ENCODE peak calls at places on chromosome 7, in five cellular contexts. T, Y, J, B and M are unnamed samples.

GRCh38 chr7:121395494-121395960 is 581 bp downstream of the FAM3C start:
- DNase-seq in T (peak), Y (no peak), J (no peak), B (no peak), M (peak)

GRCh38 chr7:34900891-34901493 is 136.3 kb downstream of the DPY19L1 start:
- DNase-seq in T (peak), Y (no peak), J (peak), B (peak), M (peak)

GRCh38 chr7:18401757-18402156 is 93.8 kb upstream of the HDAC9 start:
- DNase-seq in T (no peak), Y (no peak), J (no peak), B (no peak), M (no peak)

GRCh38 chr7:44267719-44268413 is 57.5 kb downstream of the CAMK2B start:
- DNase-seq in T (peak), Y (no peak), J (no peak), B (no peak), M (no peak)

GRCh38 chr7:102046373-102047117 is 229.1 kb downstream of the CUX1 start:
- DNase-seq in T (no peak), Y (no peak), J (no peak), B (no peak), M (no peak)

GRCh38 chr7:152565731-152566130 is 110.2 kb downstream of the XRCC2 start:
- DNase-seq in T (no peak), Y (no peak), J (no peak), B (no peak), M (no peak)

GRCh38 chr7:130360518-130360917 is 15.9 kb downstream of the CPA5 start:
- DNase-seq in T (no peak), Y (no peak), J (no peak), B (no peak), M (no peak)

GRCh38 chr7:55485501-55486171 is 86.7 kb downstream of the VOPP1 start:
- DNase-seq in T (no peak), Y (no peak), J (no peak), B (no peak), M (no peak)

GRCh38 chr7:138828302-138828701 is 30.3 kb upstream of the ATP6V0A4 start:
- DNase-seq in T (no peak), Y (no peak), J (no peak), B (no peak), M (no peak)

GRCh38 chr7:95675016-95675415 is 78.7 kb upstream of the PDK4 start:
- DNase-seq in T (no peak), Y (no peak), J (no peak), B (no peak), M (no peak)

GRCh38 chr7:95668504-95669018 is 72.2 kb upstream of the PDK4 start:
- DNase-seq in T (no peak), Y (no peak), J (no peak), B (no peak), M (no peak)

GRCh38 chr7:95669513-95669912 is 73.2 kb upstream of the PDK4 start:
- DNase-seq in T (no peak), Y (no peak), J (no peak), B (no peak), M (no peak)

GRCh38 chr7:95674101-95674500 is 77.8 kb upstream of the PDK4 start:
- DNase-seq in T (no peak), Y (no peak), J (no peak), B (no peak), M (no peak)

DNA sequence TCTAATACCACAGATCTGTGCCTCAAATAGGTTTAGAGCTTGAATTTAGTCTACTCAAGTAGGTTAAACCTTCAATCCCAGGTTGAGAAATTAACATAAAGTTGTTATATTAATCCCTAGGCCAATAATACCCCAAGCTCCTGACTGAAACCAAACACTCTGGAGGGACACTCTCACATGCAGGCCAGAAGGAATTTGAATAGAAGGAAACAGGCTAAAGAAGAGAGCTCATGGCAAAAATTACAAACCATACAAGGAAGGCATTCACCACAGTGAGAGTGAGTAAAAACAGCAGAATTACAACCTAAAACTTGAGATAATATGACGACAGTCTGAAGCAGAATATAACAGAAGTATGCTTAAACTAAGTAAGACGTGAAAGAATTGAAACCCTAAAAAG is 76.1 kb upstream of the PDK4 start:
- DNase-seq in T (no peak), Y (no peak), J (no peak), B (no peak), M (no peak)
- TF ChIP-seq JUND in T (no peak), Y (no peak), J (no peak), B (no peak), M (no peak)

GRCh38 chr7:118005021-118005420 is 131.8 kb upstream of the CTTNBP2 start:
- DNase-seq in T (no peak), Y (no peak), J (no peak), B (no peak), M (no peak)

GRCh38 chr7:118006979-118007378 is 133.7 kb upstream of the CTTNBP2 start:
- DNase-seq in T (no peak), Y (no peak), J (no peak), B (no peak), M (no peak)

GRCh38 chr7:118000480-118001202 is 127.4 kb upstream of the CTTNBP2 start:
- DNase-seq in T (no peak), Y (no peak), J (no peak), B (no peak), M (no peak)

GRCh38 chr7:117997862-117998825 is 124.9 kb upstream of the CTTNBP2 start:
- DNase-seq in T (no peak), Y (no peak), J (no peak), B (no peak), M (no peak)

DNA sequence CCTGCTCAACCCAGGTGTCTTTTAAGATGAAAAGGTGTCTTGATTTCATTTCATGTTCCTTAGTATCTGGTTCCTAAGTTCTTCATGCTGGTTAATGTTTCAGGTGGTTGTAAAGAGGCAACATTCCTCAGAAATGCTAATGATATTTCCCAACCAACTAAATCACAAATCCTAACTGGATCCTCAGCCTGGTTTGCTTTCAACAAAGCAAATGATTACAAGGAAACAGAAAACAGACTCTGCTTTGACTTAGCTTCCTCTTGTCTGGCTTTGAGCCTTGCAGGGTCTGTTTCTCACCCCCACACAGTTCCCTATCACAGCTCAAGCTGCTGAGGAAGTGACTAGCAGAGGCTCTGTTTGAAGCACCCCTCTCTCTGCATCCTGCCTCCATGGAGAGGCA is 130.2 kb upstream of the CTTNBP2 start:
- DNase-seq in T (no peak), Y (no peak), J (no peak), B (no peak), M (no peak)
- TF ChIP-seq JUND in T (no peak), Y (no peak), J (no peak), B (no peak), M (no peak)

DNA sequence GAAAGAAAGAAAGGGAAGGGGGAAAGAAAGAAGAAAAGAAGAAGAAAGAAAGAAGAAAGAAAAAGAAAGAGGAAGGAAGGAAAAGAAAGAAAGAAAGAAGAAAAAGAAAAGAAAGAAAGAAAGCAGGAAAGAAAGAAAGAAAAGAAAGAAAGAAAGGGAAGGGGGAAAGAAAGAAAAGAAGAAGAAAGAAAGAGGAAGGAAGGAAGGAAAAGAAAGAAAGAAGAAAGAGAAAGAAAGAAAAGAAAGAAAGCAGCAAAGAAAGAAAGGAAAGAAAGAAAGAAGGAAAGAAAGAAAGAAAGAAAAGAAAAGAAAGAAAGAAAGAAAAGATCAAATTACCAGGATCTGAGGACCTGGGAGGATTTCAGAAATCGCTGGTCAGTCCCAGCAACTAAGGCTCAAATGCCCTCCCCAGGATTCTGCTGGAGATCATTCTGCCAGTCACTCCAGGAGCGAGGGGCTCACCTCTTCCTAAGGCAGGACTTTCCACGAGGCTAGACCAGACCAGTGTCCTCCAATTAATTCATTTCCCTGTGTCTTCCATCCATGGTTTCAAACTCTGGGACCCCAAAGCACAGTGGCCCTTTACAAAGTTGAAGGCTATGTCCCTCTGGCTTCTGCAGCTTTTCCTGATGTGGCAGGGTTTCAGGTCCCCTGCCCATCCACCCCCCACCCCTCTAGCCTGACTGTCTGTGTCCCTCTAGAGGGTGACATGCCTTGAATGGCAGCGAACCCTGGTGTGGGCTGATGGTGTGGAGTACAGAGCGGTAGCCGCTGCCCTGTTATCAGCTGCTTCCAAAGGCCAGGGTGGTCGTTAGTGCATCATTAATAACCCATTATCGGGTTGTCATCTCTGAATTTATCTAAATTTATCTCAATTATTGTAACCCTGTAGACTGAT is 77.9 kb downstream of the PARP12 start:
- DNase-seq in T (no peak), Y (no peak), J (no peak), B (no peak), M (no peak)
- TF ChIP-seq JUND in T (no peak), Y (no peak), J (no peak), B (no peak), M (no peak)

GRCh38 chr7:81111358-81111757 is 192.5 kb upstream of the SEMA3C start:
- DNase-seq in T (peak), Y (no peak), J (peak), B (no peak), M (peak)

GRCh38 chr7:81114682-81115081 is 195.8 kb upstream of the SEMA3C start:
- DNase-seq in T (no peak), Y (no peak), J (no peak), B (no peak), M (no peak)

GRCh38 chr7:81112731-81113130 is 193.9 kb upstream of the SEMA3C start:
- DNase-seq in T (no peak), Y (no peak), J (no peak), B (no peak), M (no peak)

GRCh38 chr7:81111781-81112540 is 193.1 kb upstream of the SEMA3C start:
- DNase-seq in T (peak), Y (no peak), J (no peak), B (no peak), M (peak)

GRCh38 chr7:81110673-81111072 is 191.8 kb upstream of the SEMA3C start:
- DNase-seq in T (no peak), Y (no peak), J (no peak), B (no peak), M (no peak)
- TF ChIP-seq JUND in T (no peak), Y (no peak), J (no peak), B (no peak), M (no peak)

DNA sequence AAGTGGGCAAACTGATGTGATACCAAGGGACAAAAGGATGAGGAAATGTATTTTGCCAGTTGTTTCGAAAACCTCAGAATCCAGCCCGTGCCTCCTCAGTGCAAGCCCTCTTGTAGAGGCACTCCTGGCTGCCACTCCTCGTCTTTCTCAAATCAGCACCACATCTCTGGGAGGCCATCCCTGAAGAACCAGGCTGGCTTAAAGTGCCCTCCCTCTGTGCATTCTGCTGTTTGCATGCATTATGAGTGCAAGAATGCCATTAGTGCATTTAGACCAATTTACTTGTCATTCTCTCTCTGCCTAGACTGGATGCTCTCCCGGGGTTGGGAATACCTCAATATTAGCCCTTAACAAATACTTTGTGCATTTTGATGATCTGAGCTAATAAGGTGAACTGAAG is 19.9 kb upstream of the FAM180A start:
- DNase-seq in T (no peak), Y (no peak), J (no peak), B (no peak), M (no peak)
- TF ChIP-seq JUND in T (no peak), Y (no peak), J (no peak), B (no peak), M (no peak)

DNA sequence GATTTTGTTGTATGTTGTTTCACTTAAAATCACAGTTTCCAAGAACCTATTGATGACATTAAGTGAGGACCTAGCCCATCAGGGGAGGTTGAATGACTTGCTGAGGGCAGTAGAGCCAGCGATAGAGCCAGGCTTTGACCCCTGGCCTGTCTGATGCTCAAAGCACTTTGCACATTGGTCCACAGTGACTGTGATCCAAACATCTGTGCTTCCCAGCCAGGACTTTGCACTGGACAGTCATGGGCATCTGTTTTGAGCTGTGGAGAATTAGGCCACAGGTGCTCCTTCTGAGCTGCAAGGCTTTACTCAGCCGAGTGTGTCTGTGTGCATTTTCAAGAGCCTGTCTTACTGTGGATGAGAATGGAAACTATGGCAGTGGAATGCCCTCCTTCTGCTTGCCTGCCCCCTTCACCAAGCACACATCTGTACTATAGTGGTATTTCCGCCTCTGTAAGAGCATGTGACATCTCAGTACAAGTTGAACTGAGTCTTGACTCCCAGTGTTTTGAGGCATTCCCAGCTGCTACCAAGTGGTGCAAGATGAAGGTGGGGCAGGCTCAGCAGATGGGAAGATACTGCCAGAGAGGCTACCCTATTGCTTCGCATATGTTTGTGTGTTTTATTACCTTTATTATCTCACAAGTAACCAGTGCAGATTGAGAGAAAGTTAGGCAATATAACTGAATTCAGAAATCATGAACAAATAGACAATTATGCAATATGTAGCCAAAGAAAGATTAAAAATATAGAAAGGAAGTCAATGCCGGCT is 72.7 kb upstream of the AOAH start:
- DNase-seq in T (no peak), Y (no peak), J (no peak), B (no peak), M (no peak)
- TF ChIP-seq JUND in T (no peak), Y (no peak), J (no peak), B (no peak), M (no peak)

GRCh38 chr7:151085691-151086620 is at the start of gene AGAP3:
- DNase-seq in T (peak), Y (no peak), J (peak), B (peak), M (peak)
- TF ChIP-seq JUND in T (no peak), Y (no peak), J (no peak), B (no peak), M (no peak)

GRCh38 chr7:92589056-92589455 is 1.1 kb downstream of the FAM133B start:
- DNase-seq in T (no peak), Y (no peak), J (no peak), B (no peak), M (no peak)
- TF ChIP-seq JUND in T (no peak), Y (no peak), J (no peak), B (no peak), M (no peak)